ENCODE peak calls at places on chromosomes 4 and X, in ten cellular contexts. Z is astrocyte, F is GM12864, Q is AG10803, D is left ventricle myocardium inferior, H is astrocyte of the cerebellum, V is A549, O is foreskin fibroblast, L is MM.1S, S is kidney. Y is an unnamed sample.

GRCh38 chr4:146522862-146523205 is 1.1 kb upstream of the SLC10A7 start:
- DNase-seq in Z (no peak), F (no peak), Q (no peak), D (no peak), H (no peak), V (peak), O (no peak), L (no peak), S (no peak), Y (no peak)

GRCh38 chr4:158020175-158020574 is 152.7 kb downstream of the GASK1B start:
- DNase-seq in Z (peak), F (no peak), Q (peak), D (no peak), H (peak), V (peak), O (peak), L (no peak), S (no peak), Y (peak)

GRCh38 chr4:2744576-2745270 is 11.4 kb downstream of the TNIP2 start:
- DNase-seq in Z (no peak), F (no peak), Q (no peak), D (no peak), H (no peak), V (no peak), O (no peak), L (no peak), S (peak), Y (no peak)

GRCh38 chrX:26922278-26922677 is 540.9 kb downstream of the PPP4R3C start:
- DNase-seq in Z (peak), F (no peak), Q (no peak), D (no peak), H (no peak), V (no peak), O (no peak), L (no peak), S (no peak), Y (no peak)

GRCh38 chr4:105248613-105249012 is 101.9 kb downstream of the TET2 start:
- DNase-seq in Z (no peak), F (no peak), Q (no peak), D (no peak), H (no peak), V (no peak), O (no peak), L (no peak), S (no peak), Y (no peak)

GRCh38 chr4:120008075-120008474 is 58.6 kb downstream of the MAD2L1 start:
- DNase-seq in Z (no peak), F (no peak), Q (no peak), D (no peak), H (no peak), V (no peak), O (no peak), L (no peak), S (no peak), Y (no peak)

GRCh38 chr4:157810137-157810774 is 362.6 kb downstream of the GASK1B start:
- DNase-seq in Z (no peak), F (no peak), Q (no peak), D (no peak), H (no peak), V (no peak), O (no peak), L (no peak), S (no peak), Y (no peak)

GRCh38 chr4:114839986-114840385 is 241.4 kb downstream of the UGT8 start:
- DNase-seq in Z (no peak), F (no peak), Q (no peak), D (no peak), H (no peak), V (no peak), O (no peak), L (no peak), S (no peak), Y (no peak)

GRCh38 chr4:124275-125081 is at the start of gene ZNF718:
- DNase-seq in Z (peak), F (peak), Q (peak), D (peak), H (peak), V (peak), O (peak), L (peak), S (peak), Y (peak)

GRCh38 chr4:185504098-185505047 is 30.9 kb downstream of the PDLIM3 start:
- DNase-seq in Z (no peak), F (no peak), Q (no peak), D (peak), H (no peak), V (no peak), O (peak), L (no peak), S (peak), Y (no peak)

GRCh38 chr4:155759372-155760252 is 791 bp downstream of the GUCY1B1 start:
- DNase-seq in Z (no peak), F (no peak), Q (peak), D (peak), H (no peak), V (peak), O (no peak), L (peak), S (peak), Y (no peak)

GRCh38 chrX:119475389-119476101 is 7.3 kb downstream of the SLC25A5 start:
- DNase-seq in Z (peak), F (no peak), Q (no peak), D (no peak), H (no peak), V (no peak), O (no peak), L (no peak), S (no peak), Y (no peak)

GRCh38 chrX:48153769-48154168 is 23.3 kb downstream of the SPACA5B start:
- DNase-seq in Z (no peak), F (no peak), Q (no peak), D (no peak), H (no peak), V (no peak), O (no peak), L (no peak), S (no peak), Y (no peak)

GRCh38 chr4:47550899-47551548 is 65.9 kb downstream of the ATP10D start:
- DNase-seq in Z (no peak), F (no peak), Q (no peak), D (no peak), H (no peak), V (no peak), O (no peak), L (no peak), S (no peak), Y (no peak)

GRCh38 chr4:170853422-170854021 is 763.8 kb upstream of the AADAT start:
- DNase-seq in Z (no peak), F (peak), Q (peak), D (peak), H (peak), V (peak), O (no peak), L (peak), S (peak), Y (no peak)

GRCh38 chr4:71209161-71209560 is 129.7 kb upstream of the SLC4A4 start:
- DNase-seq in Z (peak), F (no peak), Q (peak), D (no peak), H (no peak), V (peak), O (no peak), L (no peak), S (no peak), Y (no peak)

GRCh38 chr4:38154681-38155588 is 194.7 kb downstream of the PTTG2 start:
- DNase-seq in Z (no peak), F (no peak), Q (peak), D (peak), H (no peak), V (peak), O (no peak), L (no peak), S (peak), Y (no peak)

GRCh38 chr4:109730294-109731051 is 603 bp upstream of the PLA2G12A start:
- DNase-seq in Z (peak), F (no peak), Q (peak), D (peak), H (no peak), V (peak), O (peak), L (no peak), S (peak), Y (peak)

GRCh38 chr4:185079271-185079905 is 61.1 kb downstream of the HELT start:
- DNase-seq in Z (no peak), F (no peak), Q (no peak), D (no peak), H (no peak), V (no peak), O (no peak), L (no peak), S (no peak), Y (no peak)

GRCh38 chrX:136525738-136526606 is 6.0 kb upstream of the VGLL1 start:
- DNase-seq in Z (peak), F (no peak), Q (peak), D (peak), H (peak), V (peak), O (peak), L (no peak), S (peak), Y (peak)

GRCh38 chrX:63967541-63967940 is 182.5 kb upstream of the ARHGEF9 start:
- DNase-seq in Z (no peak), F (no peak), Q (peak), D (no peak), H (no peak), V (no peak), O (no peak), L (no peak), S (no peak), Y (no peak)

GRCh38 chrX:97238632-97239031 is 354.9 kb downstream of the RPA4 start:
- DNase-seq in Z (peak), F (no peak), Q (no peak), D (no peak), H (peak), V (peak), O (peak), L (no peak), S (no peak), Y (no peak)

GRCh38 chr4:25367004-25367621 is 9.9 kb upstream of the ANAPC4 start:
- DNase-seq in Z (peak), F (no peak), Q (peak), D (no peak), H (peak), V (peak), O (peak), L (peak), S (no peak), Y (no peak)

GRCh38 chr4:74539043-74539790 is 94.3 kb downstream of the AREG start:
- DNase-seq in Z (peak), F (no peak), Q (no peak), D (no peak), H (no peak), V (peak), O (no peak), L (no peak), S (no peak), Y (no peak)

GRCh38 chr4:54525602-54526001 is 132.2 kb upstream of the KIT start:
- DNase-seq in Z (peak), F (no peak), Q (peak), D (no peak), H (peak), V (peak), O (peak), L (no peak), S (no peak), Y (peak)

GRCh38 chr4:47315346-47315745 is 148.2 kb downstream of the COMMD8 start:
- DNase-seq in Z (peak), F (no peak), Q (peak), D (no peak), H (peak), V (no peak), O (peak), L (no peak), S (no peak), Y (peak)

DNA sequence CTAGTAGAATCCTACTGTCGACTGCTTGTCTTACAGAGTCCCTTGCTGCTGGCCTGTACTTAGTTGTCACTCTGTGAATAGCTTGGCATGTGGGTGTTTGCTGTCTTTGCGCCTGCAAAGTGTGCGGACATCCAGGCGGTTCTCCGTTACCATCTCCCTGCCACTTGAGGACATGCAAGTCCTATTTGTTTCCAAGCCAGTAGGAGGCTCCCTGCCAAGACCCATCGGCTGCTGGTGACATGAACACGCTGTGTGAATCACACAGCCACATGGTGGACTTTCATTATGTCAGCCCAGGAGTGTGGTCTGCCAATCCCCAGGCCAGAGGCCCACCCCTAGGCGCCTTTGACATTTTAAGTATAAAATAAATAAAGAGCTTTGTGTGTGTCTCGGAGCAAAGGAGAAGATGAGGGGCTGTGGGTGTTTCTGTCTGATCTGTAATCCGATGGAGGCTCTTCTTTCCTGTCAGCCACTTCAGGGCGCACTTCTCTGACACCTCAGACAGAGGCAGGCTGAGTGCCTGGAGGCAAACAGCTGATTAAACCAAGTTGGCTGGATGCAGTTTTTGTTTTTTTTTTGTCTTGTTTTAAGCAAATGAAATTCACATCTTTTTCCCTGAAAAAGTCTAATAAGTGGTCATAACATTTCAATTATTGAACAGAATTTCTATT is 51.5 kb downstream of the ALPK1 start:
- DNase-seq in Z (peak), F (no peak), Q (peak), D (peak), H (no peak), V (peak), O (peak), L (no peak), S (peak), Y (peak)
- TF ChIP-seq CTCF in Z (peak), F (no peak), Q (peak), D (peak), H (peak), V (no peak), O (peak), L (no peak), S (peak), Y (peak)

GRCh38 chr4:13527192-13527982 is 16.9 kb downstream of the NKX3-2 start:
- DNase-seq in Z (no peak), F (no peak), Q (no peak), D (no peak), H (no peak), V (no peak), O (no peak), L (no peak), S (no peak), Y (no peak)

GRCh38 chr4:13529130-13529919 is 15.0 kb downstream of the NKX3-2 start:
- DNase-seq in Z (no peak), F (no peak), Q (no peak), D (no peak), H (no peak), V (no peak), O (no peak), L (peak), S (peak), Y (no peak)

GRCh38 chr4:13526658-13527057 is 17.6 kb downstream of the NKX3-2 start:
- DNase-seq in Z (no peak), F (no peak), Q (no peak), D (no peak), H (no peak), V (no peak), O (no peak), L (no peak), S (no peak), Y (no peak)

GRCh38 chr4:13528823-13529129 is 15.5 kb downstream of the NKX3-2 start:
- DNase-seq in Z (no peak), F (no peak), Q (no peak), D (no peak), H (no peak), V (no peak), O (no peak), L (peak), S (no peak), Y (no peak)

GRCh38 chr4:13527983-13528822 is 16.1 kb downstream of the NKX3-2 start:
- DNase-seq in Z (no peak), F (peak), Q (no peak), D (no peak), H (no peak), V (no peak), O (no peak), L (peak), S (no peak), Y (no peak)
- H3K4me3 ChIP-seq in Z (no peak), F (peak), Q (no peak), D (no peak), H (no peak), V (peak), O (no peak), L (peak), S (no peak), Y (no peak)

DNA sequence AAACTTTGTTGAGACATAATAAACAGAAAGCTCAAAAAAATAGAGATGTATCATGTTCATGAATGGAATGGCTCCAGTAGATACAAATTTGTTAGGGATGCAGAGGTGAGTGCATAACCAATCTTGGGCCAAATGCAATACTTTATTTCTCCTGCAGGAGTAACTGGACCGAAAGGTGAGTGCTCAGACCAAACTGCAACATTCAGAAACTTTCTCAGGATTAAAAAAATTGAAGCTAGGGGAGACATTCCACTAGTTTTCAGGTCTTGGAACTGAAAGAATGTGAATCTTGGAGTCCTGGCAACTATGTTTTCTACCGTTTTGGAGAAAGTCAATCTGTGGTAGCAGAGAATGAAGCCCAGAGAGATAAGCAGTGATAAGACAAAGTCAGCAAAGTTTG is 21.2 kb upstream of the LCORL start:
- DNase-seq in Z (no peak), F (no peak), Q (no peak), D (no peak), H (no peak), V (no peak), O (no peak), L (no peak), S (no peak), Y (no peak)
- TF ChIP-seq CTCF in Z (no peak), F (peak), Q (peak), D (no peak), H (peak), V (no peak), O (no peak), L (peak), S (peak), Y (peak)

DNA sequence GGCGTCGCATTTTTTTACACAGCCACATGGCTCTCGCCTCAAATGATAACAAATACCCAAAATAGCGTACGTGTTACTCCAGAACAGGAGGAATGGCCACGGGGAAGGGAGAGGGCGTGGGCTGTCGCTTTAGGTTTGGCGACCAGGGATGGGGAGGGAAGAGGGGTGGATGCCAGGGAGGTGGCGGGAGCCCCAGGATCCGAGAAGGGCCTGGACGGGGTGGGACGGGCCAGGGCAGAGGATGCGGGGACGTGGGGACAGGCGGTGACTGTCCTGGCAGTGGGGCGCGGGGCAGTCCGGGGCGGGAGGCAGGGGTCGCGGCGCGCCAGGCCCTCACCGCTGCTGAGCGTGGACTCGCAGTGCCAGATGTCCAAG is 631 bp downstream of the TMEM47 start:
- DNase-seq in Z (no peak), F (no peak), Q (no peak), D (peak), H (no peak), V (no peak), O (no peak), L (no peak), S (peak), Y (no peak)
- H3K4me3 ChIP-seq in Z (peak), F (no peak), Q (peak), D (peak), H (peak), V (peak), O (peak), L (no peak), S (peak), Y (peak)

GRCh38 chrX:131763674-131764073 is 219.8 kb downstream of the OR13H1 start:
- DNase-seq in Z (peak), F (no peak), Q (peak), D (no peak), H (peak), V (peak), O (no peak), L (peak), S (no peak), Y (no peak)
- TF ChIP-seq CTCF in Z (no peak), F (no peak), Q (no peak), D (no peak), H (peak), V (peak), O (no peak), L (peak), S (peak), Y (no peak)

GRCh38 chr4:15003891-15004700 is 1.8 kb downstream of the CPEB2 start:
- DNase-seq in Z (no peak), F (no peak), Q (peak), D (peak), H (no peak), V (no peak), O (no peak), L (peak), S (peak), Y (no peak)
- H3K4me3 ChIP-seq in Z (peak), F (peak), Q (peak), D (peak), H (peak), V (peak), O (peak), L (peak), S (peak), Y (peak)

Y was measured in HFF-Myc.